ENCODE peak calls at places on chromosomes 2 and 18, in five cellular contexts. Q is left kidney, Z is AG08396, O is colonic mucosa, I is HFFc6. B is an unnamed sample.
A peak's percentile ranks its signal among the peaks of the same experiment; 100 is the strongest.

GRCh38 chr2:44200011-44200410 is 31.3 kb downstream of the PPM1B start:
- DNase-seq in Q (no peak), Z (no peak), O (no peak), I (no peak), B (no peak)

GRCh38 chr2:109345091-109345490 is 216.1 kb downstream of the SH3RF3 start:
- DNase-seq in Q (no peak), Z (no peak), O (no peak), I (no peak), B (no peak)

GRCh38 chr2:233349005-233349998 is 5.0 kb upstream of the DGKD start:
- DNase-seq in Q (peak; percentile 84), Z (no peak), O (peak; percentile 85), I (no peak), B (no peak)

GRCh38 chr2:219441451-219442205 is 7.0 kb downstream of the SPEG start:
- DNase-seq in Q (peak; percentile 71), Z (peak; percentile 89), O (no peak), I (peak; percentile 74), B (peak; percentile 64)

GRCh38 chr2:14944562-14945346 is 312.2 kb downstream of the LRATD1 start:
- DNase-seq in Q (peak; percentile 22), Z (no peak), O (no peak), I (peak; percentile 13), B (no peak)

GRCh38 chr2:163601377-163601776 is 134.4 kb downstream of the FIGN start:
- DNase-seq in Q (peak; percentile 29), Z (no peak), O (no peak), I (no peak), B (no peak)

GRCh38 chr2:234302664-234302991 is 194.3 kb downstream of the ARL4C start:
- DNase-seq in Q (no peak), Z (no peak), O (no peak), I (no peak), B (no peak)

GRCh38 chr18:2857491-2858063 is 10.8 kb downstream of the EMILIN2 start:
- DNase-seq in Q (no peak), Z (peak; percentile 80), O (peak; percentile 60), I (peak; percentile 71), B (no peak)

GRCh38 chr18:56083097-56083865 is 495.3 kb upstream of the TCF4 start:
- DNase-seq in Q (peak; percentile 60), Z (peak; percentile 16), O (peak; percentile 17), I (no peak), B (no peak)

GRCh38 chr2:128365217-128365905 is 46.7 kb upstream of the HS6ST1 start:
- DNase-seq in Q (no peak), Z (no peak), O (no peak), I (no peak), B (no peak)

GRCh38 chr2:29606105-29606871 is 315.1 kb downstream of the ALK start:
- DNase-seq in Q (no peak), Z (peak; percentile 80), O (no peak), I (peak; percentile 92), B (no peak)